ENCODE peak calls at places on chromosomes 7 and 10, in six cellular contexts. Y, N, R, B, Z and O are unnamed samples.

GRCh38 chr10:50417906-50418697 is 166.8 kb upstream of the ASAH2 start:
- DNase-seq in Y (peak; percentile 79), N (peak; percentile 5), R (peak; percentile 79), Z (no peak), B (peak; percentile 56), O (peak; percentile 57)

GRCh38 chr7:86814980-86815379 is 171.3 kb downstream of the GRM3 start:
- DNase-seq in Y (peak; percentile 71), R (no peak), B (no peak), N (no peak), Z (peak; percentile 12), O (no peak)

GRCh38 chr7:29806131-29806792 is at the start of gene WIPF3:
- DNase-seq in N (no peak), R (peak; percentile 43), Z (no peak), B (no peak), Y (peak; percentile 88), O (no peak)

GRCh38 chr7:132655071-132655761 is 78.9 kb upstream of the PLXNA4 start:
- DNase-seq in R (peak; percentile 33), N (peak; percentile 55), B (peak; percentile 31), Y (peak; percentile 36), Z (no peak), O (no peak)

GRCh38 chr7:19020062-19020461 is 97.4 kb downstream of the TWIST1 start:
- DNase-seq in B (no peak), Z (no peak), R (no peak), Y (no peak), N (no peak), O (peak; percentile 65)

GRCh38 chr7:12714436-12714737 is 27.0 kb downstream of the ARL4A start:
- DNase-seq in R (no peak), B (no peak), N (no peak), Z (no peak), Y (no peak), O (no peak)

GRCh38 chr10:80608706-80609105 is 71.0 kb downstream of the SH2D4B start:
- DNase-seq in R (no peak), Z (no peak), B (no peak), N (no peak), Y (no peak), O (no peak)

GRCh38 chr7:151834281-151835035 is 42.5 kb downstream of the PRKAG2 start:
- DNase-seq in Y (no peak), B (no peak), Z (no peak), N (no peak), R (no peak), O (no peak)

GRCh38 chr7:28530175-28531142 is 118.1 kb downstream of the CREB5 start:
- DNase-seq in Z (no peak), Y (no peak), B (peak; percentile 53), R (peak; percentile 53), N (no peak), O (no peak)

GRCh38 chr7:150586778-150587152 is 19.6 kb downstream of the GIMAP4 start:
- DNase-seq in Z (no peak), R (no peak), B (no peak), N (no peak), Y (no peak), O (no peak)

GRCh38 chr10:98815039-98815660 is 368.4 kb upstream of the HPS1 start:
- DNase-seq in Y (peak; percentile 13), B (no peak), R (no peak), Z (no peak), N (no peak), O (no peak)

GRCh38 chr7:7178906-7179305 is 3.4 kb upstream of the C1GALT1 start:
- DNase-seq in Y (no peak), R (no peak), B (no peak), Z (no peak), N (no peak), O (peak; percentile 89)

GRCh38 chr7:27774717-27775328 is 34.9 kb downstream of the TAX1BP1 start:
- DNase-seq in B (no peak), Y (peak; percentile 39), R (no peak), N (no peak), Z (peak; percentile 13), O (no peak)

GRCh38 chr7:8217200-8218068 is 44.5 kb downstream of the ICA1 start:
- DNase-seq in Z (peak; percentile 57), Y (peak; percentile 90), N (peak; percentile 60), B (peak; percentile 86), R (no peak), O (no peak)

GRCh38 chr10:104780946-104781345 is 139.9 kb downstream of the SORCS3 start:
- DNase-seq in R (no peak), B (no peak), N (no peak), Z (no peak), Y (no peak), O (no peak)

GRCh38 chr7:122136639-122137253 is 7.3 kb downstream of the AASS start:
- DNase-seq in N (no peak), Z (no peak), B (no peak), Y (no peak), R (no peak), O (no peak)

GRCh38 chr7:125563964-125564529 is 634.4 kb upstream of the POT1 start:
- DNase-seq in R (no peak), N (no peak), B (no peak), Z (no peak), Y (peak; percentile 22), O (no peak)

GRCh38 chr7:152076324-152076821 is 50.9 kb downstream of the GALNT11 start:
- DNase-seq in R (no peak), B (peak; percentile 22), Y (peak; percentile 67), N (no peak), Z (peak; percentile 8), O (no peak)

GRCh38 chr7:45163692-45164052 is 6.1 kb downstream of the RAMP3 start:
- DNase-seq in B (no peak), R (no peak), Z (no peak), Y (no peak), N (no peak), O (no peak)

GRCh38 chr7:45161842-45162241 is 4.3 kb downstream of the RAMP3 start:
- DNase-seq in Z (no peak), N (no peak), Y (no peak), B (no peak), R (no peak), O (no peak)

GRCh38 chr7:45161138-45161537 is 3.5 kb downstream of the RAMP3 start:
- DNase-seq in Z (no peak), Y (no peak), N (no peak), R (no peak), B (no peak), O (no peak)

GRCh38 chr7:45162311-45162845 is 4.8 kb downstream of the RAMP3 start:
- DNase-seq in R (no peak), B (no peak), N (no peak), Y (no peak), Z (no peak), O (no peak)

GRCh38 chr7:45162943-45163691 is 5.5 kb downstream of the RAMP3 start:
- DNase-seq in N (no peak), R (no peak), Y (no peak), B (no peak), Z (no peak), O (no peak)
- H3K27ac ChIP-seq in N (no peak overlapping the region), R (no peak overlapping the region), Y (no peak overlapping the region), B (no peak overlapping the region), Z (no peak overlapping the region), O (no peak overlapping the region)

DNA sequence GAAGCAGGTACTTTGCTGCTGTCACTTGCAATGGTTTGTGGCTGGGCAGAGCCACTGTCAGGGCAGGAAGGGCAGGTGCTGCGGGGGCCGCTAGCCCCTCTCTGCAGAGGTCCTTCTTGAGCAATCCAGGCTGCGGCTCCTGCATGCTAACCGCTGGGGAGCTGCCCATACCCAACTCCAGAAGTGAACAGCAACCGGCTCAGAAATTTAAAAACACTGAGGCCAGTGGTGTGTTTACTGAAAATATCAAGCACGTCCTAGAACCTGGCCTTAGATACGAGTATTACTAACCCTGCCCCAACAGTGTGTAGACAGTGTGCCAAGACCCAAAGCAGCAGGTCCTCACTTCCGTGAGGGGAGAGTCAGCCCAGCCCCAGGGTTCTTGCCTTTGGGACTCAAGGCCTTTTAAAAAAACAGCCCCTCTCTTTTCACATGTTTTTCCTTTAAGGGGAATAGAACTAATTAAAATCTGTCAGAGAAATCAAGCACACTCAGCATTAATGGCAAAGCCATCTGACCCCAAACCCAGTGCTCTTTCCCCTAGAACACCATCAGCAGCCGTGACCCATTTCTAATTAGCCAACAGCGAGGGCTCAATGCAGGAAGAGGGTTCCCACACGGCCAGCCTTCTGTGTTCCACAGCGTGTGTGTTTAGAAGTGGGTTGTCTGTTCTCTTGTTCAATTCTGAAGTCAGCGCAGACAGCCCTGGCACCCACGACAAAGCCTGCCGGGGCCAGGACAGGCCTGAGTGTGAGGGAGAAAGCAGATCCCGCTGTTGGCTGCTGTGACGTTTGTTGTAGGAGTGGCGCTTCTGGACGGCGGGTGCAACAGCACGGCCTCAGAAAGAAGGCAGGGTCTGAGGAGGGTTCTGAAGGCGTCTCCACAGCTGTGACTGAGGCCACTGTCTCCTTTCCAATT is 76.5 kb downstream of the VIPR2 start:
- DNase-seq in Z (no peak), N (no peak), Y (no peak), B (peak; percentile 38), R (peak; percentile 87), O (no peak)
- H3K27ac ChIP-seq in Z (no peak overlapping the region), N (no peak overlapping the region), Y (no peak overlapping the region), B (no peak overlapping the region), R (peak overlapping the region; percentile 87), O (no peak overlapping the region)

GRCh38 chr10:23417254-23417653 is 21.6 kb upstream of the OTUD1 start:
- DNase-seq in N (no peak), R (no peak), B (no peak), Y (no peak), Z (no peak), O (no peak)

GRCh38 chr10:23408330-23408976 is 30.4 kb upstream of the OTUD1 start:
- DNase-seq in B (no peak), N (no peak), Z (no peak), Y (no peak), R (no peak), O (no peak)

GRCh38 chr10:23406409-23406808 is 32.5 kb upstream of the OTUD1 start:
- DNase-seq in N (no peak), Z (no peak), Y (no peak), B (no peak), R (no peak), O (no peak)

GRCh38 chr10:23413629-23414089 is 25.2 kb upstream of the OTUD1 start:
- DNase-seq in R (no peak), Z (no peak), Y (no peak), N (no peak), B (no peak), O (no peak)

GRCh38 chr10:23412223-23412622 is 26.7 kb upstream of the OTUD1 start:
- DNase-seq in Y (no peak), R (no peak), Z (no peak), B (no peak), N (no peak), O (no peak)
- H3K27ac ChIP-seq in Y (no peak overlapping the region), R (no peak overlapping the region), Z (no peak overlapping the region), B (no peak overlapping the region), N (no peak overlapping the region), O (no peak overlapping the region)

GRCh38 chr7:22860337-22860736 is 37.7 kb upstream of the TOMM7 start:
- DNase-seq in R (no peak), Z (no peak), Y (no peak), N (no peak), B (no peak), O (no peak)

GRCh38 chr7:22859676-22860290 is 37.1 kb upstream of the TOMM7 start:
- DNase-seq in N (no peak), Z (no peak), Y (no peak), B (no peak), R (no peak), O (peak; percentile 82)

GRCh38 chr7:22858640-22859561 is 36.3 kb upstream of the TOMM7 start:
- DNase-seq in B (no peak), Y (no peak), N (no peak), R (no peak), Z (no peak), O (peak; percentile 94)

GRCh38 chr7:22856437-22856836 is 33.8 kb upstream of the TOMM7 start:
- DNase-seq in R (no peak), Z (no peak), B (no peak), Y (no peak), N (no peak), O (no peak)

GRCh38 chr7:22858274-22858639 is 35.6 kb upstream of the TOMM7 start:
- DNase-seq in Y (no peak), B (no peak), N (no peak), Z (no peak), R (no peak), O (no peak)
- H3K27ac ChIP-seq in Y (no peak overlapping the region), B (no peak overlapping the region), N (no peak overlapping the region), Z (no peak overlapping the region), R (peak overlapping the region; percentile 42), O (peak overlapping the region; percentile 98)